ENCODE peak calls at places on chromosomes 3 and 15, in eight cellular contexts. C, W, A, D, G, X, M and Z are unnamed samples.

GRCh38 chr3:25885544-25885943 is 95.7 kb downstream of the OXSM start:
- DNase-seq in M (no peak), A (no peak), W (no peak), X (no peak), D (peak), C (no peak), G (no peak), Z (no peak)

GRCh38 chr3:124428372-124429128 is 301.7 kb upstream of the UMPS start:
- DNase-seq in M (no peak), G (no peak), W (no peak), X (no peak), C (no peak), A (no peak), D (no peak), Z (no peak)

GRCh38 chr3:141096164-141096563 is 45.0 kb downstream of the SPSB4 start:
- DNase-seq in D (no peak), A (peak), X (no peak), G (no peak), M (no peak), C (no peak), W (no peak), Z (no peak)

GRCh38 chr3:124467980-124468902 is 262.0 kb upstream of the UMPS start:
- DNase-seq in M (no peak), G (peak), W (peak), D (peak), A (peak), X (peak), C (no peak), Z (peak)

GRCh38 chr15:40320931-40321371 is 2.5 kb upstream of the INAFM2 start:
- DNase-seq in G (no peak), D (peak), A (peak), X (peak), M (peak), W (peak), C (no peak), Z (peak)

GRCh38 chr15:40430271-40430805 is 10.4 kb upstream of the BAHD1 start:
- DNase-seq in M (no peak), X (no peak), A (peak), W (no peak), C (no peak), G (no peak), D (peak), Z (no peak)

GRCh38 chr15:50259276-50259675 is 6.2 kb downstream of the HDC start:
- DNase-seq in W (no peak), X (no peak), C (no peak), D (no peak), M (no peak), A (no peak), G (no peak), Z (no peak)

GRCh38 chr15:29613951-29614382 is 208.3 kb downstream of the TJP1 start:
- DNase-seq in W (no peak), M (no peak), A (no peak), D (peak), G (no peak), C (no peak), X (no peak), Z (no peak)

GRCh38 chr3:108006077-108006675 is 84.7 kb downstream of the CD47 start:
- DNase-seq in X (peak), A (peak), C (no peak), G (no peak), W (no peak), M (no peak), D (no peak), Z (no peak)

GRCh38 chr15:66692808-66693596 is 9.0 kb upstream of the SMAD6 start:
- DNase-seq in A (no peak), M (no peak), C (no peak), W (no peak), D (no peak), X (no peak), G (no peak), Z (no peak)

GRCh38 chr15:79007066-79007465 is 62.2 kb upstream of the CTSH start:
- DNase-seq in X (peak), G (no peak), A (peak), W (no peak), C (no peak), D (peak), M (no peak), Z (peak)

GRCh38 chr3:41693799-41694198 is 268.1 kb downstream of the ULK4 start:
- DNase-seq in M (no peak), C (no peak), X (no peak), A (no peak), G (no peak), W (no peak), D (peak), Z (no peak)

GRCh38 chr15:61049934-61050333 is 179.2 kb downstream of the RORA start:
- DNase-seq in W (no peak), C (no peak), D (peak), A (no peak), M (no peak), G (no peak), X (no peak), Z (no peak)

GRCh38 chr15:84961114-84961452 is 20.6 kb upstream of the PDE8A start:
- DNase-seq in M (no peak), D (peak), X (peak), W (no peak), C (no peak), G (no peak), A (no peak), Z (no peak)

GRCh38 chr15:81411056-81411455 is 37.0 kb upstream of the TMC3 start:
- DNase-seq in W (no peak), M (no peak), A (no peak), X (no peak), G (no peak), C (no peak), D (no peak), Z (no peak)

GRCh38 chr15:48433226-48433886 is 102.1 kb downstream of the DUT start:
- DNase-seq in A (no peak), G (no peak), X (no peak), C (no peak), M (no peak), D (peak), W (no peak), Z (no peak)

GRCh38 chr15:46409879-46410278 is 775.0 kb downstream of the SQOR start:
- DNase-seq in C (no peak), W (peak), M (no peak), A (no peak), G (no peak), X (no peak), D (no peak), Z (no peak)

GRCh38 chr3:194395767-194396527 is 3.1 kb downstream of the GP5 start:
- DNase-seq in M (peak), G (no peak), A (no peak), D (no peak), C (peak), W (no peak), X (peak), Z (peak)

GRCh38 chr15:42547926-42548257 is 701 bp downstream of the LRRC57 start:
- DNase-seq in W (peak), G (no peak), C (no peak), A (no peak), X (no peak), M (no peak), D (no peak), Z (no peak)

GRCh38 chr15:68368731-68369435 is 63.1 kb downstream of the ITGA11 start:
- DNase-seq in C (no peak), X (no peak), W (no peak), D (peak), G (no peak), A (no peak), M (no peak), Z (no peak)

GRCh38 chr15:58423858-58424608 is 7.8 kb upstream of the LIPC start:
- DNase-seq in G (no peak), C (peak), X (no peak), D (peak), A (no peak), W (no peak), M (no peak), Z (no peak)

GRCh38 chr3:51662456-51662855 is 8.6 kb upstream of the TEX264 start:
- DNase-seq in C (no peak), X (no peak), M (no peak), G (no peak), A (no peak), W (no peak), D (no peak), Z (no peak)

GRCh38 chr3:123489400-123490004 is 40.6 kb upstream of the ADCY5 start:
- DNase-seq in D (peak), X (peak), W (peak), M (no peak), C (peak), A (peak), G (peak), Z (peak)

GRCh38 chr3:44238889-44239288 is 2.8 kb upstream of the TOPAZ1 start:
- DNase-seq in W (no peak), M (no peak), C (no peak), D (no peak), X (no peak), A (no peak), G (no peak), Z (no peak)

GRCh38 chr3:34206996-34207395 is 408.6 kb downstream of the PDCD6IP start:
- DNase-seq in W (no peak), M (no peak), X (no peak), G (no peak), C (no peak), D (peak), A (no peak), Z (no peak)

GRCh38 chr3:130770637-130771036 is 24.0 kb upstream of the PIK3R4 start:
- DNase-seq in M (no peak), X (no peak), G (no peak), D (no peak), W (no peak), A (no peak), C (no peak), Z (no peak)

GRCh38 chr3:44993471-44994205 is 17.6 kb downstream of the EXOSC7 start:
- DNase-seq in W (no peak), A (peak), M (no peak), C (peak), D (peak), G (no peak), X (no peak), Z (no peak)

GRCh38 chr3:32359766-32360513 is 31.7 kb upstream of the CMTM7 start:
- DNase-seq in D (no peak), X (no peak), W (no peak), G (no peak), M (no peak), C (no peak), A (no peak), Z (no peak)

GRCh38 chr15:40843885-40844542 is at the start of gene SPINT1:
- DNase-seq in W (no peak), G (peak), A (no peak), X (peak), D (no peak), C (no peak), M (peak), Z (no peak)

GRCh38 chr15:59687831-59688230 is 1.3 kb downstream of the BNIP2 start:
- DNase-seq in W (peak), X (no peak), A (no peak), D (peak), C (no peak), G (no peak), M (no peak), Z (peak)

GRCh38 chr3:156547637-156548036 is 7.3 kb downstream of the SSR3 start:
- DNase-seq in M (no peak), X (no peak), C (no peak), D (peak), W (no peak), G (no peak), A (no peak), Z (no peak)

GRCh38 chr3:186220886-186221285 is 112.0 kb upstream of the ETV5 start:
- DNase-seq in C (no peak), M (no peak), A (peak), W (peak), D (no peak), X (no peak), G (no peak), Z (no peak)

GRCh38 chr3:194487289-194488006 is 646 bp upstream of the ATP13A3 start:
- DNase-seq in A (peak), X (no peak), D (peak), W (no peak), G (peak), C (no peak), M (peak), Z (peak)

GRCh38 chr3:126424751-126425150 is 30.0 kb downstream of the CFAP100 start:
- DNase-seq in A (peak), D (no peak), C (no peak), W (no peak), M (no peak), X (no peak), G (no peak), Z (no peak)

GRCh38 chr15:78390823-78391222 is 47.2 kb upstream of the IREB2 start:
- DNase-seq in D (no peak), A (no peak), M (no peak), W (no peak), C (peak), X (no peak), G (peak), Z (no peak)

GRCh38 chr15:77457619-77458265 is 37.1 kb downstream of the HMG20A start:
- DNase-seq in X (no peak), C (peak), M (no peak), W (no peak), G (no peak), D (peak), A (no peak), Z (no peak)

GRCh38 chr3:31219131-31219843 is 313.4 kb upstream of the STT3B start:
- DNase-seq in X (no peak), A (no peak), G (no peak), W (no peak), D (no peak), M (no peak), C (no peak), Z (peak)